ENCODE peak calls at places on chromosomes 6 and 20, in five cellular contexts. G is AG09309, M is foreskin fibroblast, J is aorta, W is body of pancreas. T is an unnamed sample.

GRCh38 chr6:8743146-8743745 is 307.9 kb upstream of the SLC35B3 start:
- DNase-seq in W (no peak), M (no peak), J (no peak), G (no peak), T (no peak)

GRCh38 chr6:5422321-5422915 is 161.1 kb downstream of the FARS2 start:
- DNase-seq in G (no peak), J (no peak), M (peak; percentile 39), W (peak; percentile 68), T (no peak)

GRCh38 chr6:137866200-137866913 is 702 bp upstream of the TNFAIP3 start:
- DNase-seq in W (no peak), J (no peak), M (no peak), G (no peak), T (no peak)

GRCh38 chr6:167856474-167856873 is 29.8 kb downstream of the AFDN start:
- DNase-seq in G (no peak), W (no peak), M (no peak), J (no peak), T (no peak)

GRCh38 chr20:11989018-11989771 is 71.5 kb downstream of the BTBD3 start:
- DNase-seq in M (no peak), W (no peak), G (no peak), J (no peak), T (no peak)

GRCh38 chr20:45933231-45934045 is 1.0 kb upstream of the PCIF1 start:
- DNase-seq in W (peak; percentile 75), G (no peak), M (peak; percentile 69), J (peak; percentile 86), T (no peak)

GRCh38 chr6:116779569-116780164 is 14.1 kb upstream of the FAM162B start:
- DNase-seq in J (no peak), W (no peak), G (peak; percentile 7), M (no peak), T (no peak)

GRCh38 chr6:11366183-11366933 is 133.9 kb upstream of the NEDD9 start:
- DNase-seq in W (no peak), G (no peak), J (no peak), M (no peak), T (no peak)

GRCh38 chr20:49575551-49576060 is 7.7 kb upstream of the PTGIS start:
- DNase-seq in G (no peak), M (no peak), J (no peak), W (no peak), T (no peak)

GRCh38 chr6:111030008-111031006 is 48.5 kb downstream of the RPF2 start:
- DNase-seq in J (no peak), M (peak; percentile 66), W (peak; percentile 11), G (no peak), T (peak; percentile 32)

GRCh38 chr6:158560787-158561246 is 926 bp downstream of the TMEM181 start:
- DNase-seq in G (no peak), W (peak; percentile 53), M (no peak), J (peak; percentile 59), T (no peak)

GRCh38 chr20:19986419-19986818 is 30.7 kb upstream of the NAA20 start:
- DNase-seq in M (peak; percentile 37), G (no peak), J (no peak), W (no peak), T (no peak)

GRCh38 chr20:59391975-59392374 is 91.6 kb downstream of the EDN3 start:
- DNase-seq in M (no peak), W (no peak), G (no peak), J (no peak), T (no peak)

GRCh38 chr6:110537208-110538123 is 61.1 kb upstream of the SLC22A16 start:
- DNase-seq in J (no peak), W (no peak), G (peak; percentile 94), M (peak; percentile 91), T (peak; percentile 93)

GRCh38 chr6:108944058-108944457 is 95.8 kb downstream of the ARMC2 start:
- DNase-seq in M (no peak), W (no peak), G (no peak), J (no peak), T (no peak)

GRCh38 chr20:23255658-23256385 is 94.8 kb upstream of the NXT1 start:
- DNase-seq in M (peak; percentile 47), G (no peak), W (no peak), J (no peak), T (no peak)

GRCh38 chr6:18022398-18023231 is 35.2 kb upstream of the KIF13A start:
- DNase-seq in J (no peak), W (no peak), G (no peak), M (peak; percentile 55), T (peak; percentile 36)

GRCh38 chr20:10523438-10523837 is 88.3 kb downstream of the SLX4IP start:
- DNase-seq in G (no peak), W (no peak), M (no peak), J (no peak), T (no peak)

GRCh38 chr20:23305098-23305497 is 45.5 kb upstream of the NXT1 start:
- DNase-seq in G (peak; percentile 42), M (peak; percentile 39), W (no peak), J (no peak), T (peak; percentile 55)

GRCh38 chr6:134394905-134395304 is 77.0 kb upstream of the SGK1 start:
- DNase-seq in M (no peak), J (no peak), G (no peak), W (no peak), T (no peak)

GRCh38 chr6:138328210-138328609 is 49.5 kb upstream of the SMIM28 start:
- DNase-seq in W (no peak), J (no peak), M (no peak), G (no peak), T (no peak)

GRCh38 chr20:4519530-4519929 is 202.2 kb upstream of the PRND start:
- DNase-seq in M (no peak), G (no peak), W (no peak), J (no peak), T (no peak)

DNA sequence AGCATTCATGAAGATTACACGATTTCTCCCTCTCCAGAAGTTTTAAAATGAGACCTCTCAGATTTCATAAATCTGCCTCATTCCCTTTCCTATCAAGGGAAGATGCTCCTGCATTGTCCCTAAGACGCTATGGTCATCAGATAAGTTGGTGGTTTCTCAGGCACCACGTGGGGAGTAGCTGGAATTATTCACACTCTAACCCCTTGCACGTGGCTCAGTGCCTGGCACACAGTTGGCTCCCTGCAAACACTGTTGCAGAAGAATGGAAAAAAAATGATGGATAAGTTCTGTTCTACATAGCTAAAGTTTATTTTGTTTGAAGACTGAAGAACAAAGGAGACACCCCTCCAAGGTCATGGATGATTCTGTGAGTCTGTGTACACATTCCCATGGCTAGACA is 610.2 kb downstream of the UTRN start:
- DNase-seq in M (no peak), G (no peak), W (no peak), J (no peak), T (no peak)
- H3K4me3 ChIP-seq in M (no peak overlapping the region), G (no peak overlapping the region), W (no peak overlapping the region), J (no peak overlapping the region), T (no peak overlapping the region)

GRCh38 chr6:33297406-33297955 is 1.3 kb downstream of the RGL2 start:
- DNase-seq in W (peak; percentile 80), G (no peak), M (no peak), J (no peak), T (no peak)
- H3K4me3 ChIP-seq in W (peak overlapping the region; percentile 85), G (peak overlapping the region; percentile 77), M (peak overlapping the region; percentile 86), J (peak overlapping the region; percentile 75), T (peak overlapping the region; percentile 76)

GRCh38 chr20:3248167-3248992 is 9.4 kb upstream of the SLC4A11 start:
- DNase-seq in M (no peak), G (no peak), J (peak; percentile 62), W (peak; percentile 40), T (no peak)
- H3K4me3 ChIP-seq in M (no peak overlapping the region), G (peak overlapping the region; percentile 32), J (no peak overlapping the region), W (no peak overlapping the region), T (peak overlapping the region; percentile 21)

GRCh38 chr20:58228103-58228483 is 360 bp downstream of the ANKRD60 start:
- DNase-seq in M (no peak), G (no peak), W (no peak), J (no peak), T (no peak)

GRCh38 chr20:58228484-58229197 is at the start of gene ANKRD60:
- DNase-seq in G (no peak), J (no peak), M (peak; percentile 29), W (no peak), T (peak; percentile 66)

GRCh38 chr20:58227391-58228102 is 906 bp downstream of the ANKRD60 start:
- DNase-seq in W (no peak), G (no peak), J (no peak), M (no peak), T (no peak)

GRCh38 chr20:58231678-58232077 is 3.2 kb upstream of the ANKRD60 start:
- DNase-seq in W (no peak), J (no peak), M (no peak), G (no peak), T (no peak)

DNA sequence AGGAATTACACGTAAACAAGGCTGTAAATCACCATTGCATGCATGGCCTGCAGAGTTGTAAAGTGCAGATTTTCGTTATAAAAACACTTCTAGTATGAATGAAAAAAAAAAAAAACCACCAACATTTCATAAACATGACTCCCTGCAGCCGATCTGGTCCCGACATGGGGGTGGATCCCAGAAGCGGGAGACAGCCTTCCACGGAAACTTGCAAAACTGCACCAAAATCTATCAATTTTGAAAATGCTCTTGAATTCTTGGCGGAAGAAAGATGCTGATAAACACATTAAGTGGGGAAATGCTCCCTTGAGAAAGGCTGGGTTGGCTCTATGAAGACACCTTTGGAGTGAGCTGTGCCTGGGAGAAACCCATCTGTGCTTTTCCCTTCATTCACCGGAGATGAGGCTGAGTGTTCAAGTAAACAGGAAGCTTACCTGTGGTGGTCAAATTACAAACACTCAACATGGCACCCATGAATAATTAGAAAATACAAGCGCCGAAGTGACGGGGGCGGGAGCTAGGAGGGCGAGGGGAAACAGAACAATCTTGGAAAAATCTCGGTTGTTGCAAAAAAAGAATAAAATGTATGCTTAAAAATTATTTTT is 847 bp upstream of the ANKRD60 start:
- DNase-seq in G (no peak), J (no peak), M (no peak), W (no peak), T (no peak)
- H3K4me3 ChIP-seq in G (no peak overlapping the region), J (no peak overlapping the region), M (no peak overlapping the region), W (no peak overlapping the region), T (peak overlapping the region; percentile 52)

DNA sequence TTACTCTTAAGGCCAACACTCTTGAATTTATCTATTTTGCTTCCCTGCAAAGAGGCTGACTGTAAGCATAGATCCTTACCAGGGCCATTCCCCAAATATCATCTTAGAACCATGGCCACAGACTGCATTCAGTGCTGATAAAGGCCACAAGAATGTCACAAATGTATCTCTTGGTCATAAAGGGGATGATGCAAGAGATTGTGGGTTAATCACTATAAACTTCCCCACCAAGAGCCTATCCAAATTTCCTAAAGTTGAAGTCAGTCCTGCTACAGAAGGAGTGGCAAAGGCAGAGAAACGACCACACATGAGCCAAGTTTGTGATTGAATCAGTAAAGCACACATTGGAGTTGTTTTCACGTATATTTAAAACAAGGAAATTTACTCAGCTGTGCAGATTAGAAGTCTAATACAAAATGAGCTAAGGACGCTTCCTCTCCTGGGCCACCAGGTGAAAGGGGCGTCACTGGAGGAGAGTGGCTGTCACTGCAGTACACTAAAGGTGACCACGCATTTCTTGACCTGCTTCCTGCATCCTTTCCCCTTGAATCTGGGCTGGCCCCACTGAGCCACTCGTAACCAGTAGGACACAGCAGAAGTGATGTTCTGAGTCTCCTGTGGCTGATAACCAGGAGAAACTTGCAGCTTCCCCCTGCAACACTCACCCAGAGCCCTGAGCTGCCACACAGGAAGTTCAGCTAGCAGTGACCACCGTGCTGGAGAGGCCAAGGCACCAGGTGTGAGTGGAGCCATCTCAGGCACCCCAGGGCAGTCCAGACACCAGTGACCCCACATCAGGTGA is 181.9 kb downstream of the SYNDIG1 start:
- DNase-seq in J (no peak), G (peak; percentile 91), W (no peak), M (peak; percentile 86), T (peak; percentile 82)
- H3K4me3 ChIP-seq in J (no peak overlapping the region), G (no peak overlapping the region), W (no peak overlapping the region), M (no peak overlapping the region), T (no peak overlapping the region)

GRCh38 chr20:13223731-13224130 is 2.7 kb downstream of the ISM1 start:
- DNase-seq in M (no peak), W (no peak), J (no peak), G (no peak), T (no peak)
- H3K4me3 ChIP-seq in M (no peak overlapping the region), W (no peak overlapping the region), J (no peak overlapping the region), G (no peak overlapping the region), T (no peak overlapping the region)